ENCODE peak calls at places on chromosomes 2 and 18, in four cellular contexts. Z is K562, J is HCT116, X is HepG2. G is an unnamed sample.

GRCh38 chr2:125405816-125406215 is 1250.1 kb upstream of the GYPC start:
- DNase-seq in J (no peak), X (peak; percentile 9), Z (no peak), G (peak; percentile 2)

GRCh38 chr2:100733344-100734187 is 86.4 kb upstream of the NPAS2 start:
- DNase-seq in X (peak; percentile 37), J (no peak), Z (no peak), G (no peak)

GRCh38 chr2:181916726-181917377 is 25.3 kb downstream of the ITPRID2 start:
- DNase-seq in J (no peak), Z (no peak), X (no peak), G (no peak)

GRCh38 chr2:216664593-216665034 is 30.7 kb downstream of the IGFBP5 start:
- DNase-seq in Z (peak; percentile 60), X (no peak), J (no peak), G (no peak)

GRCh38 chr2:212154392-212154791 is 384.2 kb downstream of the ERBB4 start:
- DNase-seq in X (no peak), J (no peak), Z (no peak), G (no peak)

GRCh38 chr18:61901334-61901986 is 8.7 kb upstream of the RNF152 start:
- DNase-seq in J (peak; percentile 53), X (peak; percentile 35), Z (peak; percentile 43), G (peak; percentile 77)

GRCh38 chr2:62296034-62296832 is 100.3 kb downstream of the B3GNT2 start:
- DNase-seq in Z (peak; percentile 94), J (no peak), X (no peak), G (no peak)

GRCh38 chr2:85935746-85936208 is 47.0 kb upstream of the ST3GAL5 start:
- DNase-seq in X (no peak), Z (peak; percentile 53), J (peak; percentile 81), G (no peak)

GRCh38 chr2:37322368-37322767 is 2.3 kb downstream of the PRKD3 start:
- DNase-seq in Z (peak; percentile 12), J (no peak), X (no peak), G (no peak)

GRCh38 chr2:120347387-120348010 is 1.6 kb downstream of the INHBB start:
- DNase-seq in Z (no peak), X (no peak), J (no peak), G (no peak)

GRCh38 chr2:89844221-89844943 is 1152.9 kb downstream of the RPIA start:
- DNase-seq in J (no peak), X (no peak), Z (no peak), G (no peak)

GRCh38 chr18:65725421-65726050 is 25.3 kb upstream of the CDH7 start:
- DNase-seq in Z (peak; percentile 6), X (peak; percentile 16), J (no peak), G (peak; percentile 66)

GRCh38 chr18:21853020-21853419 is 112.4 kb downstream of the MIB1 start:
- DNase-seq in Z (no peak), J (no peak), X (no peak), G (no peak)

GRCh38 chr2:182784777-182785176 is 68.7 kb downstream of the DNAJC10 start:
- DNase-seq in Z (peak; percentile 34), J (peak; percentile 28), X (peak; percentile 52), G (no peak)

GRCh38 chr18:79916546-79917350 is 34.7 kb downstream of the SLC66A2 start:
- DNase-seq in J (no peak), X (no peak), Z (no peak), G (no peak)

GRCh38 chr2:62559582-62559981 is 53.6 kb upstream of the TMEM17 start:
- DNase-seq in J (no peak), Z (no peak), X (no peak), G (no peak)

GRCh38 chr18:79577451-79578395 is 101.9 kb upstream of the CTDP1 start:
- DNase-seq in J (no peak), X (no peak), Z (peak; percentile 34), G (no peak)

GRCh38 chr2:160427629-160428424 is 65.8 kb downstream of the RBMS1 start:
- DNase-seq in X (no peak), J (no peak), Z (no peak), G (no peak)

GRCh38 chr2:62215306-62216064 is 19.6 kb downstream of the B3GNT2 start:
- DNase-seq in Z (peak; percentile 73), J (no peak), X (no peak), G (peak; percentile 26)

GRCh38 chr2:209323738-209324137 is 100.1 kb upstream of the MAP2 start:
- DNase-seq in Z (no peak), X (no peak), J (no peak), G (no peak)

GRCh38 chr2:29224693-29225551 is 109.7 kb downstream of the CLIP4 start:
- DNase-seq in J (no peak), Z (no peak), X (no peak), G (no peak)

GRCh38 chr2:172995323-172996244 is 80.1 kb upstream of the MAP3K20 start:
- DNase-seq in J (no peak), X (peak; percentile 86), Z (no peak), G (no peak)

GRCh38 chr18:49846263-49846662 is 32.9 kb upstream of the ACAA2 start:
- DNase-seq in J (no peak), Z (no peak), X (no peak), G (no peak)

GRCh38 chr18:9615280-9615797 is 980 bp upstream of the PPP4R1 start:
- DNase-seq in J (no peak), X (no peak), Z (peak; percentile 33), G (no peak)

GRCh38 chr2:159064446-159065301 is 96.2 kb downstream of the TANC1 start:
- DNase-seq in X (peak; percentile 40), Z (no peak), J (no peak), G (no peak)

GRCh38 chr2:153354406-153354805 is 124.2 kb downstream of the RPRM start:
- DNase-seq in J (no peak), X (no peak), Z (no peak), G (no peak)

GRCh38 chr2:207504513-207505171 is 25.1 kb upstream of the CREB1 start:
- DNase-seq in Z (no peak), J (no peak), X (no peak), G (no peak)

GRCh38 chr2:199581504-199581903 is 123.8 kb upstream of the SATB2 start:
- DNase-seq in Z (no peak), J (no peak), X (no peak), G (no peak)

GRCh38 chr2:33366473-33366872 is 110.0 kb upstream of the RASGRP3 start:
- DNase-seq in J (no peak), X (no peak), Z (no peak), G (peak; percentile 23)

GRCh38 chr18:45107425-45107824 is 426.7 kb downstream of the SETBP1 start:
- DNase-seq in Z (no peak), J (no peak), X (no peak), G (no peak)

GRCh38 chr18:45110577-45111506 is 430.2 kb downstream of the SETBP1 start:
- DNase-seq in Z (no peak), X (no peak), J (no peak), G (no peak)

GRCh38 chr18:45106331-45106774 is 425.7 kb downstream of the SETBP1 start:
- DNase-seq in X (no peak), Z (no peak), J (no peak), G (no peak)

GRCh38 chr18:45109271-45109670 is 428.6 kb downstream of the SETBP1 start:
- DNase-seq in X (no peak), J (no peak), Z (no peak), G (no peak)

DNA sequence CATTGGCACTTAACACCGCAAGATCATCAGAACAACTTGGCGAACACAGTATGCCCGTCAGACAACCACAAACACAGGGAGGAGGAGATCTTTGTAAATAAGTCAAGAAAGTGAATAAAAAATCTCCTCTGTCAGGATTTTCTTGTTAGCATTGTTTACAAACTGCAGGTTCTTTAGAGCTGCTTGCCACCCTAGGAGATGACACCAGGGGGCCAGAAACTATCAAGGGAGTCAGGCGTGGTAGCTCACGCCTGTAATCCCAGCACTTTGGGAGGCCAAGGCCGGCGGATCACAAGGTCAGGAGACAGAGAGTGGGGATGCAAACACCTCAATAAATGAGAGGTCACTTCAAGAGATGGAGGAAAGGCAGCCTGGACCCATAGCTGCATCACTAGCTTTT is 428.1 kb downstream of the SETBP1 start:
- DNase-seq in X (no peak), J (no peak), Z (no peak), G (peak; percentile 6)
- TF ChIP-seq JUND in X (no peak), J (no peak), Z (no peak), G (no peak)

DNA sequence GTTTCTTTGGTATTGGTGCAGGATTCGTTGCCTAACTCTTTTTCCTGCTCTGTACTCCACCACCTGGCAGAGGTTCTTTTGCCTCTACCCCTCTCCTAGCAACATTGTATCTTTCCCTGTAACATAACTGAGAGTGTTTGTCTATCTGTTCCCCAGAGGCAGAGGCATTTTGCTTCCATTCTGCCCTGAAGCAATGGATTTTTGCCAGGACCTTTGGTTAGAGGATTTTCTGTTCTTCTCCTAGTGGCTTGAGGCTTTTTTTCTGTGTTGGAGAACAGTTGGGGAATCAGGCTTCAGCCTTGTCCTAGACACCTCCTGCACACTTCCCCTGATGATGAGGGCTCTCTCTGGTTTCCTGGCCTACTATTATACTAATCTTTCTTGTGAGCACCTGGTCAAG is 68.7 kb downstream of the NCOA1 start:
- DNase-seq in J (no peak), X (no peak), Z (no peak), G (no peak)
- TF ChIP-seq JUND in J (no peak), X (no peak), Z (no peak), G (no peak)

GRCh38 chr2:98039085-98039756 is 43.5 kb upstream of the TMEM131 start:
- DNase-seq in Z (no peak), J (no peak), X (no peak), G (no peak)
- TF ChIP-seq JUND in Z (no peak), J (no peak), X (no peak), G (no peak)

GRCh38 chr2:151357359-151357758 is at the start of gene TNFAIP6:
- DNase-seq in J (no peak), Z (no peak), X (no peak), G (no peak)
- TF ChIP-seq JUND in J (no peak), Z (no peak), X (no peak), G (no peak)

GRCh38 chr2:24152413-24153197 is 22.2 kb upstream of the FAM228A start:
- DNase-seq in J (no peak), Z (no peak), X (peak; percentile 43), G (no peak)

GRCh38 chr2:24147364-24147763 is 24.1 kb downstream of the FAM228B start:
- DNase-seq in J (no peak), Z (no peak), X (no peak), G (no peak)
- TF ChIP-seq JUND in J (no peak), Z (no peak), X (no peak), G (no peak)

GRCh38 chr18:42458226-42458625 is 503.2 kb downstream of the PIK3C3 start:
- DNase-seq in X (no peak), J (no peak), Z (no peak), G (no peak)
- TF ChIP-seq JUND in X (no peak), J (no peak), Z (no peak), G (no peak)

GRCh38 chr2:27715318-27716165 is 51.9 kb downstream of the SLC4A1AP start:
- DNase-seq in J (no peak), X (no peak), Z (no peak), G (no peak)
- TF ChIP-seq JUND in J (no peak), X (no peak), Z (no peak), G (no peak)

GRCh38 chr2:43251171-43251731 is 24.8 kb upstream of the ZFP36L2 start:
- DNase-seq in Z (no peak), J (no peak), X (peak; percentile 46), G (peak; percentile 24)
- TF ChIP-seq JUND in Z (no peak), J (no peak), X (no peak), G (no peak)

G was measured in T47D.